ENCODE peak calls at places on chromosomes 7 and 10, in five cellular contexts. D is ovary, M is IMR-90, V is adrenal gland, E is transverse colon. W is an unnamed sample. For H3K36me3, the result is how much of the 10 kb centered on the place peaks cover.

GRCh38 chr7:138207555-138207971 is 131.3 kb downstream of the AKR1D1 start:
- DNase-seq in E (no peak), D (no peak), V (no peak), M (no peak), W (no peak)

GRCh38 chr10:109593686-109594085 is 329.6 kb downstream of the XPNPEP1 start:
- DNase-seq in M (no peak), D (no peak), E (no peak), V (no peak), W (no peak)

GRCh38 chr10:26489081-26489480 is 50.9 kb downstream of the APBB1IP start:
- DNase-seq in D (no peak), V (no peak), M (no peak), E (no peak), W (no peak)

GRCh38 chr7:32941996-32942782 is 15.1 kb upstream of the FKBP9 start:
- DNase-seq in E (peak), M (peak), V (peak), D (peak), W (peak)

GRCh38 chr7:23712368-23713284 is 2.6 kb downstream of the STK31 start:
- DNase-seq in D (no peak), V (no peak), E (no peak), M (peak), W (peak)

GRCh38 chr10:53952698-53953097 is 848.3 kb downstream of the PCDH15 start:
- DNase-seq in D (no peak), V (no peak), E (no peak), M (no peak), W (no peak)

GRCh38 chr7:130781346-130781745 is 47.3 kb upstream of the KLF14 start:
- DNase-seq in V (no peak), D (no peak), E (no peak), M (no peak), W (no peak)

GRCh38 chr7:153590136-153590535 is 462.1 kb upstream of the DPP6 start:
- DNase-seq in V (no peak), E (no peak), D (no peak), M (no peak), W (no peak)

GRCh38 chr7:132092106-132092505 is 484.2 kb downstream of the PLXNA4 start:
- DNase-seq in E (no peak), M (no peak), D (no peak), V (no peak), W (no peak)

GRCh38 chr10:80371462-80371861 is 14.9 kb downstream of the DYDC2 start:
- DNase-seq in M (no peak), E (no peak), D (no peak), V (no peak), W (no peak)

GRCh38 chr10:44627591-44628354 is 242.9 kb upstream of the CXCL12 start:
- DNase-seq in V (no peak), E (no peak), M (peak), D (no peak), W (peak)

GRCh38 chr10:94549221-94549620 is 3.6 kb downstream of the HELLS start:
- DNase-seq in E (no peak), D (no peak), M (no peak), V (no peak), W (no peak)

GRCh38 chr10:132571565-132572544 is 34.3 kb downstream of the INPP5A start:
- DNase-seq in M (peak), V (peak), D (no peak), E (peak), W (peak)

GRCh38 chr10:123134915-123135414 is 805 bp upstream of the HMX3 start:
- DNase-seq in D (no peak), V (no peak), E (no peak), M (no peak), W (no peak)

GRCh38 chr10:102814456-102814871 is 22.7 kb downstream of the CYP17A1 start:
- DNase-seq in E (no peak), M (peak), D (no peak), V (no peak), W (peak)

DNA sequence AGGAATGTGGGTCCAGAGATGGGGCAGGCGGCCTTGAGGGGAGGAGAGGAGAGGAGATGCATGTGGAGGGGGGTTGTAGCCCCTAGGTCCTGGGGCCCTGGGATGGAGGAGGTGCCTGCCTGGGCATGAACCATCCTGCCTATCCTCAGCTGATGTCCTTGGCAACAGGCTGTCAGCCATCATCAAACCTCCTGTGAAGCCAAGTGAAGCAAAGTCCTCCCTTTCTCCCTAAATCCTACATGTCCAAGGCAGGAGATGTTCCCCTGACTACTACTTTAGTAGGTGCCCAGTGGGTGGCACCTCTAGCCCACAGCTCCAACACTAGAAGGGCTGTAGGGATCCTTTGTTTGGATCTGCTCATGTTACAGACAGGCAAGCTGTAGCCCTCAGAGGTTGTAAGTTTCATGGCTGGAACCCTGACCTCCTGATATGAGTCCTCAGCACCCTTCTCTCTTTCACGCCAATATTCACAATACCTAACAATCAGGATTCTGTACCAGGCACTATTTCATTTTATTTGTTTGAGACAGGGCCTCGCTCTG is 66.6 kb upstream of the SYPL1 start:
- DNase-seq in D (no peak), M (peak), E (no peak), V (no peak), W (no peak)
- TF ChIP-seq CTCF in D (no peak), M (peak), E (no peak), V (no peak), W (peak)

GRCh38 chr7:100476903-100477870 is 1.8 kb downstream of the TSC22D4 start:
- DNase-seq in E (peak), V (peak), D (peak), M (no peak), W (no peak)

GRCh38 chr7:100475549-100475948 is 3.5 kb downstream of the TSC22D4 start:
- DNase-seq in E (no peak), M (no peak), D (peak), V (no peak), W (peak)

GRCh38 chr7:100478966-100479660 is at the start of gene TSC22D4:
- DNase-seq in V (peak), E (peak), M (peak), D (peak), W (peak)

GRCh38 chr7:100477871-100478248 is 1.2 kb downstream of the TSC22D4 start:
- DNase-seq in D (peak), V (no peak), E (no peak), M (no peak), W (no peak)

GRCh38 chr7:100476108-100476780 is 2.8 kb downstream of the TSC22D4 start:
- DNase-seq in E (no peak), M (no peak), V (peak), D (no peak), W (peak)
- H3K36me3 ChIP-seq in E (under half), M (under half), V (under half), D (under half), W (under half)

GRCh38 chr7:27129729-27130539 is 623 bp downstream of the HOXA4 start:
- DNase-seq in V (no peak), E (peak), M (no peak), D (no peak), W (no peak)

GRCh38 chr7:27128034-27128433 is 2.5 kb downstream of the HOXA4 start:
- DNase-seq in M (peak), D (no peak), E (no peak), V (no peak), W (no peak)

GRCh38 chr7:27130540-27131389 is at the start of gene HOXA4:
- DNase-seq in V (peak), E (peak), M (peak), D (peak), W (peak)

GRCh38 chr7:27126596-27127327 is 3.8 kb downstream of the HOXA4 start:
- DNase-seq in D (no peak), M (no peak), V (no peak), E (no peak), W (no peak)

GRCh38 chr7:27128776-27129728 is 1.5 kb downstream of the HOXA4 start:
- DNase-seq in E (no peak), V (no peak), M (no peak), D (no peak), W (no peak)
- H3K4me3 ChIP-seq in E (peak), V (peak), M (peak), D (no peak), W (no peak)

GRCh38 chr7:16604054-16604453 is 41.5 kb downstream of the ANKMY2 start:
- DNase-seq in M (no peak), D (no peak), E (no peak), V (no peak), W (no peak)
- TF ChIP-seq CTCF in M (peak), D (no peak), E (peak), V (peak), W (no peak)

DNA sequence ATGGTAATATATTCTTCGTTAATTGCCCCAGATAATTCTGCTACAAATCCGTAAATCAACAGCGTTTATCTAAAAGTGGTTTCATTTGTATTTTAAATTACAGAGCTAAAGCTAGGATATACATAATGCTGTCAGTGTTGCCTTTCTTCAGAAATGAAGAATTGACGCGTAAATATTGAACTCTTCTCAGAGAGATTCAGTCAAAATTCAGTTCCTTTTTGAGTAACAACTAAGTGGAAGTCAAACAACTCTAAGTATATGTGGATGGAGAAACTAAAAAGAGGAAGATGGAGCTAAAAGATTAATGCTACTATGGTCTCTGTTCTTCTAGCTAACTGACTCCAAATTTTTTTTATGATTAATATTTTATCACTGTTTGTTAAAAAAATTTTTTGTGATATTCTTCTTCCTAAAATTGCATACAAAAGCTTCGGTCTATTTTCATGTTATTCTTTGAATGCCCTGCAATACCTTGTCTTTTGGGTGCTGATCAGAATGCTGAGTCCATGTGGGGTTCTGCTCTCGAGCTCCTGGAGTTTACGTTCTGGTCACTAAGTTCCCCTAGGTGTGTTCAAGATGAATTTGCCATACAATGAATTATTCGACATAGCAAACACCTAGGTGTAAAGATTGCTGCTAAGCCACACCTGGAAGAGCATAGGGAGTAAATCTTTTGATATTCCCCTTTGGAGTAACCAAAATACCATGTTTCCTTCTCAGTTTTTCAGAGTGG is 20.7 kb downstream of the MDFIC start:
- DNase-seq in D (no peak), M (no peak), E (no peak), V (no peak), W (no peak)
- H3K36me3 ChIP-seq in D (under half), M (under half), E (under half), V (under half), W (under half)

GRCh38 chr10:5318148-5318547 is 46.6 kb upstream of the UCN3 start:
- DNase-seq in D (no peak), M (no peak), E (no peak), V (no peak), W (no peak)
- H3K4me3 ChIP-seq in D (no peak), M (no peak), E (no peak), V (no peak), W (no peak)

DNA sequence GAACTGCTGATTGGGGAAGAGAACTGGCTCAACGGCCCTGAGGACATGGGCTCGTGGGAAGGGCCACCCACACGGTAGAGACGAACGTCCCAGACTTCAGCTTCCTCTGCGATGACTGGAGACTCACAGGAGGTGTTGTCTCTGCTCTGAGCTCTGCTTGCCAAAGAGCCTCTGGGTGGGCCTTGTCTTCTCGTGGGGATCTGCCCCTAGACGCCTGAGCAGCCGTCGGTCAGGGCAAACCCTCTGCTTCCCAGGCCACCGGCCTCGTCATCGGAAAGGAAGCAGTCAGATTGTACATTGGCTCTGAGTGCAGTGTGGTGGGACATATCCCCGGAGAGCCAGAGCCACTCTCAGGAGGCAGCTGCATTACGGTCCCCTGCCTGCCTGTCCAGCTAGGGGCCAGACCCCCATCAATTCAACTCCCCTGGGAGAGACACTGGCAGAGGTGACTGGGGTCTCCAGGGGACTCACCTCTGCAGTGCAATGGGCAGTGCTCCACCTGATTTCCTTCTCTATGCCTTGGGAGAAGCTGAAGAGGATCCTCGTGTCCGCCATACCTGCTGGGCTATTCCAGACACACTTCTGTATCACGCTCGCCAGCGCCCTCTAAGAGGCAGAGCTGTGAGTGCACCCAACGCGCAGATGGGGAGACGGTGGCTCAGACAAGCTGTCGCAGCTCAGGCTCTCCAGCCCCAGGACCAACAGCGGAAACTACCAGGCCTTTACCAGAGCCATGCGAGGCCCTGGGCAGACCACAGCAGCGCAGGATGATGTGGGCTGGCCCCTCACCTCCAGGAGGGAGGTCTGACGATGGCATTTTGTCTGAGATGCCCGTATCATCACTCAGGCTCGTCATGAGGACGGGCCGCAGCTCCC is 227.4 kb downstream of the TCERG1L start:
- DNase-seq in D (no peak), E (no peak), V (no peak), M (no peak), W (no peak)
- TF ChIP-seq CTCF in D (no peak), E (no peak), V (no peak), M (no peak), W (no peak)

GRCh38 chr7:128849156-128849515 is 13.5 kb upstream of the ATP6V1F start:
- DNase-seq in E (no peak), V (no peak), D (no peak), M (no peak), W (no peak)
- H3K36me3 ChIP-seq in E (under half), V (under half), D (under half), M (half or more), W (half or more)

GRCh38 chr10:91632671-91633550 is at the start of gene PPP1R3C:
- DNase-seq in E (peak), D (peak), M (peak), V (peak), W (peak)
- H3K4me3 ChIP-seq in E (peak), D (peak), M (peak), V (peak), W (peak)

GRCh38 chr10:100024741-100025140 is 15.0 kb upstream of the DNMBP start:
- DNase-seq in V (no peak), M (no peak), D (no peak), E (no peak), W (no peak)
- TF ChIP-seq CTCF in V (no peak), M (no peak), D (no peak), E (no peak), W (no peak)

W was measured in cardiac muscle cell.